ENCODE peak calls at places on chromosomes 7 and 10, in five cellular contexts. G is astrocyte of the spinal cord, F is tibial nerve, T is AG04450, W is uterus. E is an unnamed sample.

GRCh38 chr7:26368542-26368941 is 76.9 kb downstream of the SNX10 start:
- DNase-seq in W (no peak), T (no peak), G (peak; percentile 12), F (no peak), E (no peak)

GRCh38 chr10:4197676-4198075 is 412.7 kb upstream of the KLF6 start:
- DNase-seq in W (no peak), T (no peak), G (no peak), F (no peak), E (no peak)

GRCh38 chr7:45384499-45384898 is 189.7 kb upstream of the ADCY1 start:
- DNase-seq in W (no peak), G (peak; percentile 23), T (no peak), F (no peak), E (no peak)

GRCh38 chr7:44104880-44105771 is 981 bp downstream of the AEBP1 start:
- DNase-seq in T (no peak), G (peak; percentile 54), F (peak; percentile 68), W (peak; percentile 73), E (no peak)

GRCh38 chr7:22782616-22783232 is 39.9 kb downstream of the TOMM7 start:
- DNase-seq in W (peak; percentile 26), F (peak; percentile 71), T (no peak), G (peak; percentile 41), E (peak; percentile 1)

GRCh38 chr7:67021260-67021659 is 24.6 kb downstream of the TYW1 start:
- DNase-seq in T (no peak), G (no peak), F (no peak), W (no peak), E (no peak)

GRCh38 chr7:94382155-94382554 is 12.5 kb upstream of the COL1A2 start:
- DNase-seq in T (no peak), W (no peak), F (no peak), G (no peak), E (no peak)

GRCh38 chr10:67225226-67225625 is 299.4 kb downstream of the LRRTM3 start:
- DNase-seq in F (no peak), W (no peak), G (no peak), T (no peak), E (no peak)

GRCh38 chr7:128940494-128941322 is 3.0 kb downstream of the IRF5 start:
- DNase-seq in W (no peak), T (no peak), F (no peak), G (no peak), E (no peak)

GRCh38 chr7:158710651-158711102 is 6.1 kb upstream of the NCAPG2 start:
- DNase-seq in F (no peak), T (no peak), W (no peak), G (peak; percentile 75), E (no peak)

GRCh38 chr10:47413531-47414226 is 29.6 kb upstream of the ZNF488 start:
- DNase-seq in W (peak; percentile 4), G (no peak), F (no peak), T (no peak), E (no peak)

GRCh38 chr7:151461942-151462230 is 21.9 kb upstream of the CRYGN start:
- DNase-seq in G (no peak), F (no peak), T (no peak), W (no peak), E (no peak)

GRCh38 chr10:52170776-52171175 is 143.3 kb upstream of the DKK1 start:
- DNase-seq in F (no peak), T (no peak), W (no peak), G (no peak), E (no peak)

DNA sequence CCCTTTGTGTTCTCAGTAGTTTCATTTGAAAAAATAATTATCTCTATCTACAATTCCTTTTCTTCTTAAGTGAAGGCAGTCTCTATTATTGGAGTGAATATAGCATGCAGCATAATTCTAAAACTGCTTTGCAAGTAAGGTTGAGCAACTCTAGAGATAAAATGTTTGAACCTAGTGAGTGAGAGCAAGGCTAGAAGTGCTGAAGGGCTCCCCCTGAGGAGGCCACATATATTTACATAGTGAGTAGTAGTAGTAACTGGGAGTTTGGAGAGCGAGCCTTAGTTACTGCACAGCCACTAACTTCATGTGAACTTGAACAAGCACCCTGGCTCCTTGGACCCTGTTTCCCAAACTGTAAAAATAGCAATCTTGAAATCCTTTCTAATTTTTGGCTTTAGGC is 141.5 kb upstream of the DKK1 start:
- DNase-seq in G (no peak), T (no peak), W (no peak), F (no peak), E (no peak)
- TF ChIP-seq CTCF in G (peak; percentile 10), T (peak; percentile 34), W (no peak), F (no peak), E (no peak)

GRCh38 chr7:70766109-70766508 is 365.8 kb upstream of the GALNT17 start:
- DNase-seq in T (no peak), G (no peak), F (no peak), W (no peak), E (no peak)

GRCh38 chr7:70766694-70767093 is 365.2 kb upstream of the GALNT17 start:
- DNase-seq in W (no peak), G (no peak), F (no peak), T (no peak), E (no peak)

GRCh38 chr7:70764004-70764691 is 367.8 kb upstream of the GALNT17 start:
- DNase-seq in F (no peak), T (no peak), G (no peak), W (no peak), E (no peak)

GRCh38 chr7:70764701-70765208 is 367.2 kb upstream of the GALNT17 start:
- DNase-seq in W (no peak), G (no peak), F (no peak), T (no peak), E (no peak)

GRCh38 chr7:70765651-70766050 is 366.3 kb upstream of the GALNT17 start:
- DNase-seq in F (no peak), W (no peak), T (no peak), G (no peak), E (no peak)
- TF ChIP-seq CTCF in F (no peak), W (no peak), T (no peak), G (no peak), E (no peak)

DNA sequence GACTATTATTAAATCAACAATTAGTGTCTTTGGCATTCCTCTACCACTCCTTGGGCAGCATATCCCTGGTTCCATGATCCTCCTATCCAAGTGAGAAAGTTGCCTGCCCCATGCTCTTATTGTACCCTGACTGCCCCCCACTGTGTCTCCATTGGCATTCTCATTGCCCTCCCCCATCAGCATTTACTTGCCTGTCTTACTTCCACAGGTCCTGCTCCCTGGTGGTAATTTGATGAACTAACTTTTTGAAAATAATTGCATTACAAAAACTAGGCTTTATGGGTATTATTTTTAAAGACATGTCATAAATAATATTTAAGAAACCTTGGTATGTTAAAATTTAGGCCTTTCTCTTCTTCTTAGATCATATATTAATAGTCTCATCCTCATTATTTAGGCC is 346.4 kb downstream of the PCLO start:
- DNase-seq in F (no peak), G (no peak), W (no peak), T (no peak), E (no peak)
- TF ChIP-seq CTCF in F (no peak), G (no peak), W (no peak), T (no peak), E (no peak)

DNA sequence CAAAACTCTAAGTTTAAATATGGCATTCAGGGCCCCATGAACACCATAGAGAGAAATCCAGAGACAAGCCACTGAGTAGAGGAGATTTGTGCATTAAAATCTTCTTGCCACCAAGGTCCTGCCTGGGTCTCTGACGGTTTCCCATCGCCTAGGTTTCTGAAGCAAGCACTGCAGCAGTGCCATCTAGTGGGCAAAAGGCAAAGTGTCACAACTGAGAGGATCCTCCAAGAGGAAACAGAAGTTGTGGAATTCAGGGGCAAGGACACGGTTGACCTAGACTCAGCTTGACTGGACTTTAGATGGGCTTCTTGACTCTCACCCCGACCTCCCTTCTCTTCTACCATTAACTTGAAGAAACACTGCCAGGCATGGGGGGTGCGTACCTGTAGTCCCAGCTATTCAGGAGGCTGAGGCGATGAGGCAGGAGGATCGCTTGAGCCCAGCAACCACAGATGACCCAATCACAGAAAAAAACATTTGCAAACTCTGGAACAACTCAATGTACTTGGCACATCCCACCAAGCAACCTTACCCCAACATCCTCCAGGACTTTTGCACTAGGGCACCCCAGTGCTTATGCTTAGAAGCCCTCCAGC is 604.1 kb downstream of the GALNT17 start:
- DNase-seq in F (peak; percentile 81), G (peak; percentile 62), T (peak; percentile 3), W (peak; percentile 46), E (peak; percentile 18)
- TF ChIP-seq CTCF in F (peak; percentile 87), G (peak; percentile 91), T (peak; percentile 87), W (peak; percentile 68), E (peak; percentile 96)